ENCODE peak calls at places on chromosomes 4 and X, in seven cellular contexts. N is ascending aorta, K is cardiac muscle cell, R is upper lobe of right lung, W is Peyer's patch, D is suprapubic skin, S is thoracic aorta. Y is an unnamed sample.

GRCh38 chrX:115622534-115622933 is 61.6 kb downstream of the PLS3 start:
- DNase-seq in W (no peak), K (no peak), N (no peak), S (no peak), R (no peak), D (no peak), Y (no peak)

GRCh38 chrX:68940601-68941000 is 111.8 kb downstream of the EFNB1 start:
- DNase-seq in W (no peak), N (no peak), R (no peak), D (no peak), S (no peak), K (no peak), Y (no peak)

GRCh38 chr4:58543465-58543864 is 1433.3 kb upstream of the IGFBP7 start:
- DNase-seq in S (no peak), D (no peak), K (no peak), N (no peak), R (no peak), W (no peak), Y (no peak)

GRCh38 chrX:24025741-24026402 is 1.1 kb downstream of the KLHL15 start:
- DNase-seq in R (no peak), S (no peak), W (peak; percentile 52), D (peak; percentile 65), K (peak; percentile 83), N (no peak), Y (peak; percentile 19)

GRCh38 chr4:40720931-40721330 is 28.8 kb upstream of the NSUN7 start:
- DNase-seq in W (no peak), N (no peak), R (no peak), K (no peak), D (no peak), S (no peak), Y (no peak)

GRCh38 chr4:111326450-111326849 is 703.6 kb upstream of the PITX2 start:
- DNase-seq in N (no peak), D (no peak), K (no peak), W (no peak), R (no peak), S (no peak), Y (no peak)

GRCh38 chr4:81562093-81562492 is 90.4 kb upstream of the RASGEF1B start:
- DNase-seq in S (no peak), R (no peak), W (no peak), D (no peak), N (no peak), K (no peak), Y (no peak)

GRCh38 chr4:86184216-86184915 is 175.5 kb downstream of the MAPK10 start:
- DNase-seq in K (no peak), R (no peak), S (no peak), N (no peak), W (no peak), D (no peak), Y (no peak)

GRCh38 chr4:80918004-80918403 is 112.5 kb upstream of the BMP3 start:
- DNase-seq in D (no peak), K (peak; percentile 45), W (no peak), R (no peak), S (no peak), N (no peak), Y (no peak)

GRCh38 chrX:38985375-38985774 is 184.1 kb downstream of the MID1IP1 start:
- DNase-seq in D (no peak), K (peak; percentile 41), R (no peak), N (no peak), W (no peak), S (no peak), Y (no peak)

GRCh38 chr4:110637408-110638131 is 14.7 kb upstream of the PITX2 start:
- DNase-seq in W (no peak), K (no peak), D (no peak), N (no peak), S (no peak), R (no peak), Y (no peak)

GRCh38 chrX:139890991-139891700 is 41.7 kb downstream of the ATP11C start:
- DNase-seq in S (no peak), W (no peak), R (no peak), N (no peak), D (no peak), K (peak; percentile 55), Y (no peak)

GRCh38 chr4:129950217-129950616 is 854.3 kb downstream of the C4orf33 start:
- DNase-seq in S (no peak), N (no peak), D (no peak), R (no peak), W (no peak), K (no peak), Y (no peak)

GRCh38 chr4:140071806-140072205 is 82.2 kb downstream of the MAML3 start:
- DNase-seq in W (peak; percentile 76), R (no peak), N (no peak), S (no peak), D (no peak), K (peak; percentile 98), Y (no peak)

GRCh38 chrX:47936224-47936939 is 67.4 kb downstream of the ZNF182 start:
- DNase-seq in W (no peak), K (peak; percentile 25), D (no peak), S (no peak), R (no peak), N (no peak), Y (no peak)

GRCh38 chr4:95627004-95627403 is 78.2 kb upstream of the UNC5C start:
- DNase-seq in K (peak; percentile 5), S (no peak), N (no peak), D (no peak), R (no peak), W (no peak), Y (no peak)

GRCh38 chrX:57451426-57452020 is 140.3 kb upstream of the ZXDB start:
- DNase-seq in D (no peak), W (no peak), K (peak; percentile 2), S (no peak), R (no peak), N (no peak), Y (no peak)

GRCh38 chrX:17375361-17375630 is 296 bp downstream of the NHS start:
- DNase-seq in K (no peak), S (no peak), W (no peak), N (no peak), D (no peak), R (no peak), Y (peak; percentile 20)

GRCh38 chrX:140292961-140293360 is 211.9 kb downstream of the SOX3 start:
- DNase-seq in N (no peak), W (no peak), R (no peak), K (no peak), D (no peak), S (no peak), Y (no peak)

GRCh38 chr4:68606240-68606639 is 30.1 kb upstream of the UGT2B17 start:
- DNase-seq in W (no peak), S (no peak), K (no peak), D (no peak), R (no peak), N (no peak), Y (no peak)

GRCh38 chr4:39698424-39699009 is 581 bp downstream of the UBE2K start:
- DNase-seq in R (peak; percentile 76), W (peak; percentile 75), K (peak; percentile 27), S (no peak), D (peak; percentile 82), N (no peak), Y (peak; percentile 74)

GRCh38 chrX:16946361-16946964 is at the start of gene REPS2:
- DNase-seq in S (peak; percentile 34), R (peak; percentile 94), W (peak; percentile 94), D (peak; percentile 84), N (peak; percentile 53), K (peak; percentile 72), Y (peak; percentile 74)

GRCh38 chrX:13938053-13938765 is 91.5 kb downstream of the GEMIN8 start:
- DNase-seq in R (peak; percentile 72), D (peak; percentile 82), S (no peak), W (peak; percentile 46), N (no peak), K (peak; percentile 27), Y (no peak)

GRCh38 chr4:78070731-78071282 is 13.7 kb downstream of the FRAS1 start:
- DNase-seq in D (no peak), S (no peak), R (no peak), K (no peak), N (no peak), W (no peak), Y (no peak)

GRCh38 chrX:18998653-18999052 is 14.7 kb upstream of the PHKA2 start:
- DNase-seq in K (no peak), S (no peak), N (no peak), D (no peak), R (no peak), W (no peak), Y (no peak)

GRCh38 chrX:16712116-16712824 is at the start of gene CTPS2:
- DNase-seq in N (peak; percentile 18), D (peak; percentile 81), W (peak; percentile 73), K (peak; percentile 70), S (no peak), R (peak; percentile 85), Y (peak; percentile 54)

GRCh38 chr4:155909615-155910226 is 6.2 kb downstream of the TDO2 start:
- DNase-seq in S (no peak), R (no peak), K (no peak), D (no peak), N (no peak), W (no peak), Y (no peak)
- TF ChIP-seq CTCF in S (no peak), R (no peak), K (no peak), D (no peak), N (no peak), W (no peak), Y (no peak)

DNA sequence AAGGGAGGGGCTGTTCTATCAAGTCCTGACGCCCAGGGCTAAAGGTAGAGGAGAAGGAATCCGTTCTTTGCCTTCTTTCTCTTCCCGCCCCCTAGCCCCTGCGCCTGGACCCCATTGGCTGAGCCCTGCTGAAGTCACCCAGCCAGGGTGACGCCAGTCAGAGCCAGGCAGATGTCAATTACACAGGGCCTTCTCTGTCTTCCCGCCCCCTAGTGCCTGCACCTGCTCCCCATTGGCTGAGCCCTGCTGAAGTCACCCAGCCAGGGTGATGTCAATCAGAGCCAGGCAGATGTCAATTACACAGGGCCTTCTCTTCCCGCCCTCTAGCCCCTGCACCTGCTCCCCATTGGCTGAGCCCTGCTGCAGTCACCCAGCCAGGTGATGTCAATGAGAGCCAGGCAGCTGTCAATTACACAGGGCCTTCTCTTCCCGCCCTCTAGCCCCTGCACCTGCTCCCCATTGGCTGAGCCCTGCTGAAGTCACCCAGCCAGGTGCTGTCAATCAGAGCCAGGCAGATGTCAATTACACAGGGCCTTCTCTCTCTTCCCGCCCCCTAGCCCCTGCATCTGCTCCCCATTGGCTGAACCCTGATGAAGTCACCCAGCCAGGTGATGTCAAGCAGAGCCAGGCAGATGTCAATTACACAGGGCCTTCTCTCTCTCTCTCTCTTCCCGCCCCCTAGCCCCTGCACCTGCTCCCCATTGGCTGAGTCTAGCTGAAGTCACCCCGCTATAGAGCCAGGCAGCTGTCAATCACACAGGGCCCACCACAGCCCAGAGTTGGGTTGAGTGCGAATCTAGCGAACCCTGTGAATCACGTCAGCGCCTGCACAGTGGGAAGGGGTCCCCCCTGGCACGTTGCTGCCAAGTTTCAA is 46.4 kb downstream of the ASMT start:
- DNase-seq in S (no peak), R (peak; percentile 79), D (peak; percentile 49), W (peak; percentile 90), N (peak; percentile 22), K (no peak), Y (peak; percentile 21)
- H3K4me3 ChIP-seq in S (no peak overlapping the region), R (peak overlapping the region; percentile 32), D (no peak overlapping the region), W (no peak overlapping the region), N (no peak overlapping the region), K (no peak overlapping the region), Y (no peak overlapping the region)

GRCh38 chrX:136191171-136191570 is 43.8 kb downstream of the FHL1 start:
- DNase-seq in K (no peak), W (no peak), D (no peak), N (no peak), S (no peak), R (no peak), Y (no peak)
- H3K4me1 ChIP-seq in K (no peaks in the 10 kb centered on the region), W (peaks cover 18% of the 10 kb centered on the region), D (peaks cover 11% of the 10 kb centered on the region), N (peaks cover 37% of the 10 kb centered on the region), S (peaks cover 49% of the 10 kb centered on the region), R (peaks cover 11% of the 10 kb centered on the region), Y (no peaks in the 10 kb centered on the region)

GRCh38 chr4:186190456-186191265 is 706 bp upstream of the CYP4V2 start:
- DNase-seq in K (peak; percentile 22), N (no peak), S (no peak), R (peak; percentile 81), D (no peak), W (no peak), Y (peak; percentile 69)
- TF ChIP-seq CTCF in K (peak; percentile 7), N (no peak), S (no peak), R (peak; percentile 4), D (no peak), W (no peak), Y (no peak)

Y was measured in tibial artery.